ENCODE peak calls at places on chromosomes 1 and 21, in seven cellular contexts. V, U, H, E, S, Y and Q are unnamed samples.

GRCh38 chr1:79089946-79090345 is 83.4 kb upstream of the ADGRL4 start:
- DNase-seq in S (no peak), H (no peak), U (no peak), E (no peak), V (no peak), Y (no peak), Q (no peak)

GRCh38 chr1:9068971-9069323 is 488 bp downstream of the SLC2A5 start:
- DNase-seq in E (no peak), Y (no peak), S (no peak), H (no peak), V (no peak), U (no peak), Q (no peak)

GRCh38 chr1:64871256-64871655 is 95.1 kb downstream of the JAK1 start:
- DNase-seq in S (no peak), U (no peak), H (no peak), Y (no peak), E (no peak), V (no peak), Q (no peak)

GRCh38 chr21:31364265-31364945 is 20.3 kb upstream of the TIAM1 start:
- DNase-seq in V (no peak), E (no peak), H (no peak), U (no peak), S (no peak), Y (no peak), Q (no peak)

GRCh38 chr1:37995773-37996379 is 6.1 kb upstream of the SF3A3 start:
- DNase-seq in Y (peak), E (peak), H (no peak), V (peak), S (peak), U (peak), Q (no peak)

GRCh38 chr1:155978325-155978972 is at the start of gene ARHGEF2:
- DNase-seq in E (peak), Y (no peak), S (peak), H (peak), U (peak), V (no peak), Q (no peak)

GRCh38 chr1:3768811-3769390 is 3.6 kb upstream of the SMIM1 start:
- DNase-seq in E (no peak), V (no peak), H (no peak), Y (no peak), S (no peak), U (no peak), Q (no peak)

GRCh38 chr1:151944859-151945575 is 35.7 kb upstream of the THEM4 start:
- DNase-seq in H (no peak), U (no peak), Y (no peak), V (no peak), E (no peak), S (no peak), Q (no peak)

GRCh38 chr1:179478370-179478769 is 97.4 kb downstream of the NPHS2 start:
- DNase-seq in U (no peak), V (no peak), Y (no peak), S (no peak), H (no peak), E (no peak), Q (no peak)

GRCh38 chr1:160708118-160708517 is 3.5 kb downstream of the CD48 start:
- DNase-seq in E (no peak), H (no peak), S (no peak), Y (no peak), V (no peak), U (no peak), Q (no peak)

GRCh38 chr1:212949771-212950170 is 570 bp upstream of the VASH2 start:
- DNase-seq in H (no peak), V (no peak), U (no peak), E (no peak), S (no peak), Y (no peak), Q (no peak)

GRCh38 chr1:201214461-201214860 is 23.8 kb downstream of the IGFN1 start:
- DNase-seq in Y (no peak), V (no peak), E (peak), S (peak), U (peak), H (peak), Q (no peak)

GRCh38 chr1:81391100-81391828 is 409.5 kb upstream of the ADGRL2 start:
- DNase-seq in V (no peak), H (no peak), S (no peak), Y (peak), E (no peak), U (no peak), Q (no peak)

GRCh38 chr1:117820096-117820495 is 109.3 kb downstream of the GDAP2 start:
- DNase-seq in V (no peak), S (no peak), E (no peak), Y (no peak), U (no peak), H (no peak), Q (no peak)

GRCh38 chr1:168585191-168585590 is 8.8 kb downstream of the XCL1 start:
- DNase-seq in Y (peak), H (peak), U (no peak), E (no peak), V (no peak), S (no peak), Q (no peak)

GRCh38 chr1:240031414-240031813 is 60.3 kb upstream of the FMN2 start:
- DNase-seq in V (no peak), U (no peak), S (no peak), E (no peak), H (peak), Y (peak), Q (no peak)

GRCh38 chr1:162676087-162676486 is 43.8 kb downstream of the DDR2 start:
- DNase-seq in Y (peak), U (no peak), V (no peak), E (no peak), H (no peak), S (no peak), Q (no peak)

GRCh38 chr1:47650205-47650604 is 212.4 kb downstream of the FOXD2 start:
- DNase-seq in H (peak), U (no peak), V (peak), E (peak), Y (peak), S (no peak), Q (peak)

GRCh38 chr1:230381049-230381467 is 45.1 kb downstream of the PGBD5 start:
- DNase-seq in S (no peak), U (no peak), E (no peak), Y (no peak), V (no peak), H (no peak), Q (no peak)

GRCh38 chr1:3170566-3171453 is 101.8 kb downstream of the PRDM16 start:
- DNase-seq in Y (peak), H (no peak), S (no peak), V (peak), U (no peak), E (no peak), Q (no peak)

GRCh38 chr1:156704930-156705320 is 458 bp downstream of the CRABP2 start:
- DNase-seq in Y (peak), H (peak), S (peak), E (no peak), U (peak), V (no peak), Q (peak)

GRCh38 chr1:145823565-145824498 is at the start of the genes POLR3C and RNF115:
- DNase-seq in U (peak), V (peak), S (peak), Y (peak), E (peak), H (peak), Q (peak)

GRCh38 chr1:145828368-145829016 is 4.5 kb downstream of the POLR3C start:
- DNase-seq in U (no peak), H (no peak), S (no peak), E (no peak), Y (no peak), V (no peak), Q (no peak)

GRCh38 chr1:145827966-145828365 is 4.0 kb downstream of the POLR3C start:
- DNase-seq in Y (no peak), U (no peak), H (no peak), S (no peak), V (no peak), E (no peak), Q (no peak)

GRCh38 chr1:145824499-145824842 is 471 bp downstream of the POLR3C start:
- DNase-seq in U (no peak), V (no peak), E (no peak), H (peak), Y (no peak), S (no peak), Q (no peak)

GRCh38 chr1:145826030-145826429 is 2.0 kb downstream of the POLR3C start:
- DNase-seq in S (no peak), E (no peak), H (peak), U (no peak), Y (no peak), V (no peak), Q (no peak)
- TF ChIP-seq CTCF in S (no peak), E (no peak), H (peak), U (no peak), Y (no peak), V (peak), Q (no peak)

GRCh38 chr1:171641076-171641864 is 11.2 kb downstream of the MYOC start:
- DNase-seq in S (peak), H (no peak), Y (no peak), V (no peak), U (peak), E (peak), Q (no peak)
- TF ChIP-seq CTCF in S (no peak), H (no peak), Y (no peak), V (no peak), U (peak), E (peak), Q (no peak)

DNA sequence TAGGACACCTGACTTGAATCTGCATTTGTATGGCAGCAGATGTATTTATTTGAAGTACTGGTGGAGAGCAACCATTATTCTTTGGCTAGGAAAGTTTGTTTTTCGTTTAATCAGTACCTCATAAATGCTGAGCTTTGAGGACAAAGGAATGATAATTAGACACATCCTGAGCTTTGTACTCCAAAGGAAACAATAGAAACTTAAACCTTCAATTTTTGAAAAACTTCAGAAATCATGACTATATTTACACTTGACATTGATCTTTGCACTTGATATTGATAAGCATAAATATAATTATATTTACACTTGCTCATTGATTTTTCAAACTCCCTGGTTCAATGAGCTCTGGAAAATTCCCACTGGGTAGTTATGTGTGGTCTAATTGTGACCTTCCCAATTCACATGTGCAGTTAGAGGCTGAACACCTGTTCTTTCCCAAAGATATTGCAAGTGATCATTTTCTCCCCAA is 10.7 kb downstream of the PATJ start:
- DNase-seq in Y (no peak), S (no peak), U (no peak), H (no peak), V (no peak), E (no peak), Q (no peak)
- TF ChIP-seq CTCF in Y (no peak), S (no peak), U (no peak), H (no peak), V (no peak), E (no peak), Q (no peak)

DNA sequence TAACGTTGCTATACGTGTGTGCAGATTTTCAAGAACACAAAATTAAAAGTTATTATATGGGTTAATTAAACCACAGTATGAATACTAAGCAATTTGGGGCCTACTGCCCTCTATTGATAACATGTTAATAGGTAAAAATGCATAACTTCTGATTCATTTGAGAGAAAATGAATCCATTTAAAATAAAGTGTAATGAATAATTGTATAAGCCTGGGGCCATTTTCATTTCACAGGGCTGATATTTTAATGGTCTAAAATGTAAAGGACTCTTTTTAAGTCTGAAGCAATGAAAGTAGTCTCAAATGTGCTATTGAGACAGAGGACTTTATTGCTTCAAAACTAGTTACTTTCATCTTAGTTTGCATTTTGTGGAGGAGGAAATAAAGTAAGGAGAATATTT is 155.4 kb downstream of the TLR5 start:
- DNase-seq in V (no peak), E (no peak), S (no peak), Y (no peak), H (no peak), U (no peak), Q (no peak)
- TF ChIP-seq CTCF in V (no peak), E (no peak), S (no peak), Y (peak), H (peak), U (no peak), Q (no peak)

GRCh38 chr21:46110499-46111192 is 12.7 kb downstream of the COL6A2 start:
- DNase-seq in H (no peak), Y (no peak), E (peak), U (peak), S (peak), V (no peak), Q (peak)
- TF ChIP-seq CTCF in H (no peak), Y (peak), E (peak), U (peak), S (no peak), V (no peak), Q (no peak)